ENCODE peak calls at places on chromosomes 13 and 19, in four cellular contexts. W, K, Z and V are unnamed samples.
A peak's percentile ranks its signal among the peaks of the same experiment; 100 is the strongest.

GRCh38 chr13:19981685-19982238 is 23.2 kb downstream of the ZMYM2 start:
- DNase-seq in W (no peak), Z (no peak), K (no peak), V (no peak)

GRCh38 chr13:103557878-103558277 is 491.7 kb upstream of the SLC10A2 start:
- DNase-seq in W (no peak), K (no peak), Z (no peak), V (no peak)

GRCh38 chr13:96473463-96474157 is 383.7 kb downstream of the HS6ST3 start:
- DNase-seq in W (no peak), K (peak; percentile 3), Z (no peak), V (no peak)

GRCh38 chr13:105135852-105136251 is 1399.6 kb downstream of the EFNB2 start:
- DNase-seq in K (no peak), Z (no peak), W (no peak), V (no peak)

GRCh38 chr19:27718262-27718661 is 1494.7 kb downstream of the UQCRFS1 start:
- DNase-seq in W (no peak), K (no peak), Z (no peak), V (no peak)

GRCh38 chr19:7676854-7677253 is at the start of gene MCEMP1:
- DNase-seq in W (no peak), Z (no peak), K (no peak), V (no peak)

GRCh38 chr19:35715355-35715809 is 2.4 kb upstream of the KMT2B start:
- DNase-seq in Z (no peak), W (no peak), K (no peak), V (no peak)

GRCh38 chr19:43759515-43759914 is 4.8 kb upstream of the SMG9 start:
- DNase-seq in W (no peak), Z (no peak), K (no peak), V (peak; percentile 55)

GRCh38 chr13:110388141-110388943 is 81.3 kb downstream of the COL4A2 start:
- DNase-seq in K (no peak), W (peak; percentile 92), Z (peak; percentile 58), V (peak; percentile 83)

GRCh38 chr13:30698023-30698422 is 37.3 kb upstream of the ALOX5AP start:
- DNase-seq in K (no peak), Z (no peak), W (no peak), V (peak; percentile 81)

GRCh38 chr13:111219306-111219705 is 101.1 kb upstream of the TEX29 start:
- DNase-seq in W (peak; percentile 85), K (no peak), Z (no peak), V (peak; percentile 88)

GRCh38 chr13:33676700-33677048 is 141.3 kb upstream of the RFC3 start:
- DNase-seq in K (peak; percentile 64), Z (peak; percentile 60), W (no peak), V (peak; percentile 21)

GRCh38 chr19:34224996-34225658 is 29.2 kb upstream of the GARRE1 start:
- DNase-seq in Z (no peak), W (no peak), K (no peak), V (peak; percentile 70)

GRCh38 chr19:14167594-14168138 is 31.3 kb upstream of the ASF1B start:
- DNase-seq in K (no peak), Z (peak; percentile 41), W (no peak), V (no peak)
- H3K4me3 ChIP-seq in K (no peak overlapping the region), Z (peak overlapping the region; percentile 4), W (no peak overlapping the region), V (no peak overlapping the region)

DNA sequence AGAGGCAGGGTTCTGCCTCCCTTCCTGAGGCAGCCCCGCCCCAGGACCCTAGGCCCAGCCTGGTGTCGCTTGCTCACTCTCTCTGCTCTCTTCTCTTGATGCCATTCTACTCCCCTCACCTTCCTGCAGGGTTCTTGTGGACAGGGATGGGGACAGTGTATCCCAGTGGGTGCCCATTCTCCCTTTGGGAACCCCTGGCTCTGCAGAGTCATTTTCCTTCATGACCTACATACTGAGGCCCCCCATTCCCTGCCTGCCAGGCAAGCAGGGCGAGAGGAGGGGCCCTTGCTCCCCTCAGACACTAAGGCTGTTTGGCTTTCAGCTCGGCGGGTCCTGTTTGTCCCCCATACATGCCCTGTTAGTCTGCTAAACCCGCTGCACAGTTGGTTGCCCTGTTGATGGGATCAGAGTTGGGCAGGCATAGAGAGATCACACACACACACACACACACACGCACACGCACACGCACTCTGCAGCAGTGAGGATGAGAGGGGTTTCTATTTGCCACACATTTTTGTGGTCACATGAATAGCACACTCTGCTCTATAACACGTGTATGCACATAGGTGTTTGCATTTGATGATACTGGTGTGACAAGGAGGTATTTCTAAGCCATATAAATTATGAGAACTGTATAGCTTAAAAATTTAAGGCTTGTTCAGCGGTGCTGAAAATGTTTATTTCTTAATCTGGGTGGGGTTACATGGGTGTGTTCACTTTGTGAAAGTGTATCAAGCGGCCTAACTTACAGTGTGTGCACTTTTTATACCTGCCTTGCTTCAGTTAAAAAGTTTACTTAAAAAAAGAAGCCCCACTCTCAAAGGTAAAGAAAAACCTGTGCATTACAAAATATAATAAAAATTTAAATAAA is 20.3 kb downstream of the NFIX start:
- DNase-seq in K (no peak), W (no peak), Z (no peak), V (peak; percentile 33)
- H3K4me3 ChIP-seq in K (no peak overlapping the region), W (no peak overlapping the region), Z (no peak overlapping the region), V (no peak overlapping the region)

DNA sequence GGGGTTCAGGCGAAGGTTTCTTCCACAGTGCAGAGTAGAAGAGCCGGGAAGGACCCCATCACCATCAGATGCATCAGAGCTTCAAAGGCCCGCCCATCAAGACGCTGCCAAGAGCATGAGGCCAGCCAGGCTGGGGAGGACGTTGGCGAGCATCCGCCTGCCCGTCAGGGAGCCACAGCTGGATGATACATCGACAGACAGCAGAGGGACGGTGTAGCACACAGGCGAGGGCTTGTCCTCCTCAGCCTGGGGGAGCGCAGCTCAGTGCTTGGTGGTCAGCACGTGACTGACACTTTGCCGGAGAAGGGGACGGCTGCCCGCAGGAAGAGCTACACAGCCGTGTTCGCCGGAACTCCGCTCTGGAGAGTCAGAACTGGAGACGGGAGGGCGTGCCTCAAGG is 34.1 kb downstream of the CSNK1G2 start:
- DNase-seq in W (no peak), K (no peak), Z (no peak), V (peak; percentile 35)
- H3K4me3 ChIP-seq in W (no peak overlapping the region), K (no peak overlapping the region), Z (no peak overlapping the region), V (no peak overlapping the region)

GRCh38 chr19:47423203-47423882 is 4.0 kb upstream of the MEIS3 start:
- DNase-seq in W (no peak), Z (no peak), K (no peak), V (no peak)

GRCh38 chr19:47419789-47420188 is 462 bp upstream of the MEIS3 start:
- DNase-seq in K (no peak), W (no peak), Z (no peak), V (no peak)

GRCh38 chr19:47422417-47423163 is 3.3 kb upstream of the MEIS3 start:
- DNase-seq in W (no peak), K (no peak), Z (no peak), V (no peak)

GRCh38 chr19:47421244-47421786 is 2.0 kb upstream of the MEIS3 start:
- DNase-seq in K (no peak), W (no peak), Z (no peak), V (no peak)

GRCh38 chr19:47421844-47422395 is 2.6 kb upstream of the MEIS3 start:
- DNase-seq in W (no peak), Z (no peak), K (peak; percentile 49), V (no peak)
- H3K4me3 ChIP-seq in W (no peak overlapping the region), Z (no peak overlapping the region), K (no peak overlapping the region), V (no peak overlapping the region)

GRCh38 chr19:41694831-41695635 is 7.0 kb upstream of the CEACAM7 start:
- DNase-seq in W (peak; percentile 56), K (no peak), Z (no peak), V (no peak)
- H3K4me3 ChIP-seq in W (no peak overlapping the region), K (no peak overlapping the region), Z (no peak overlapping the region), V (no peak overlapping the region)

GRCh38 chr19:3783660-3784584 is 2.3 kb downstream of the MATK start:
- DNase-seq in K (no peak), W (no peak), Z (no peak), V (no peak)

GRCh38 chr19:3788991-3789778 is 3.0 kb upstream of the MATK start:
- DNase-seq in K (no peak), W (no peak), Z (no peak), V (no peak)

GRCh38 chr19:3784607-3785463 is 1.3 kb downstream of the MATK start:
- DNase-seq in Z (no peak), W (no peak), K (no peak), V (no peak)

GRCh38 chr19:3785464-3785937 is 680 bp downstream of the MATK start:
- DNase-seq in K (no peak), Z (no peak), W (no peak), V (no peak)

DNA sequence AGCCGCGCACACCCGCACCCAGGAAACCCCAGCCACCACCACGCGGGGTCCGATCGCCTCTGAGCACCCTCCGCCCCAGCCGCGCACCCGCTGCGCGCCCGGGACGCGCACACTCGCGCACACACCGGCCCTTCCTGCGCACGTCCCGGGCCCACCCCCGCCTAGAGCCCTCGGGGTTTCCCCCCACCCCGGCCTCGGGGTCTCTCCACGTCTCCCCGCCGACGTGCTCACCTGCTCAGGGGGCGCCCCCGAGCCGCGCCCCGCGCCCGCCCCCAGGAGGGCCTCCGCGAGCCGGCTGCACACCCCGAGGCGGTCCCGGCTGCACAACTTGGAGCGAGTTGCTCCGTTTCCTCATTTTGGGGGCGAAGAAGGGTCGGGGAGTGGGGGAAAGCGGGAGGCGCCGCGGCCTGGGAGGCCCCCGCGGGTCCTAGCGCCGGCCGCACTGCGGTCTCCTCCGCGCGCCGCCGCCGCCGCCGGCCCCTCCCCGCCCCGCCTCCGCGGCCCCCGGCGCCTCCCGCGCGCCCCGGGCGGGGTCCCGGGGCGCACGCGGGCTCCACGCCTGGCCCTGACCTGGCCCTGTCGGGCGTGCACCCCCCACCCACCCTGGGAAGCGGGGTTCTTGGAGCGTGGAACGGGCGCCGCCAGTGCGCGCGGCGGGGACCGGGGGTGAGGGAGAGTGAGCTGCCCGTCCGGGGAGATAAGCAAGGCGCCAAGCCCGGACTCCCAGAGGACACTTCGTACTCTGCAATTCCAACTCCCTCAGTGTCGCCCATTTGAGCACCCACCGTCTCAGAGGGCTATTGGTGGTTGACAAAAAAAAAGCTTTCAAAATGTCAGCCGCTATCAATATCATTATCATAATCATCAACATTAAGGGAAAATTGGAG is at the start of gene MATK:
- DNase-seq in Z (no peak), W (no peak), K (no peak), V (no peak)
- H3K4me3 ChIP-seq in Z (peak within 1 kb of the TSS; percentile 33), W (no peak within 1 kb of the TSS), K (peak within 1 kb of the TSS; percentile 89), V (no peak within 1 kb of the TSS)

GRCh38 chr19:17468302-17469091 is 1.8 kb upstream of the SLC27A1 start:
- DNase-seq in Z (peak; percentile 84), K (no peak), W (no peak), V (no peak)
- H3K4me3 ChIP-seq in Z (peak overlapping the region; percentile 90), K (peak overlapping the region; percentile 74), W (no peak overlapping the region), V (no peak overlapping the region)